ENCODE peak calls at places on chromosome 7, in ten cellular contexts. A, Y, N, I, G, M, F, V, W and H are unnamed samples.

GRCh38 chr7:99024066-99024465 is 119.8 kb downstream of the SMURF1 start:
- DNase-seq in A (no peak), Y (no peak), N (no peak), I (no peak), G (no peak), M (no peak), F (no peak), V (no peak), W (no peak), H (no peak)

GRCh38 chr7:5692112-5692844 is 89.2 kb downstream of the RNF216 start:
- DNase-seq in A (no peak), Y (no peak), N (peak; percentile 55), I (peak; percentile 84), G (peak; percentile 54), M (no peak), F (peak; percentile 96), V (no peak), W (peak; percentile 24), H (peak; percentile 70)

GRCh38 chr7:37289781-37290180 is 158.9 kb downstream of the ELMO1 start:
- DNase-seq in A (no peak), Y (no peak), N (peak; percentile 19), I (no peak), G (no peak), M (no peak), F (no peak), V (no peak), W (no peak), H (no peak)

GRCh38 chr7:100546129-100546867 is 7.3 kb downstream of the AGFG2 start:
- DNase-seq in A (no peak), Y (no peak), N (no peak), I (no peak), G (peak; percentile 66), M (no peak), F (no peak), V (no peak), W (no peak), H (no peak)

GRCh38 chr7:16647435-16647960 is 1.5 kb downstream of the BZW2 start:
- DNase-seq in A (no peak), Y (no peak), N (no peak), I (no peak), G (no peak), M (peak; percentile 5), F (no peak), V (no peak), W (no peak), H (no peak)

GRCh38 chr7:119572541-119572940 is 700.4 kb upstream of the KCND2 start:
- DNase-seq in A (no peak), Y (no peak), N (no peak), I (no peak), G (no peak), M (no peak), F (peak; percentile 70), V (no peak), W (no peak), H (no peak)

GRCh38 chr7:2527505-2528464 is 8.2 kb downstream of the LFNG start:
- DNase-seq in A (no peak), Y (no peak), N (peak; percentile 77), I (no peak), G (peak; percentile 81), M (no peak), F (peak; percentile 80), V (no peak), W (peak; percentile 61), H (no peak)

GRCh38 chr7:128361463-128362441 is at the start of gene PRRT4:
- DNase-seq in A (peak; percentile 91), Y (peak; percentile 80), N (peak; percentile 91), I (no peak), G (no peak), M (no peak), F (no peak), V (peak; percentile 18), W (peak; percentile 48), H (no peak)

GRCh38 chr7:158237672-158238335 is 349.8 kb downstream of the PTPRN2 start:
- DNase-seq in A (no peak), Y (no peak), N (no peak), I (no peak), G (no peak), M (no peak), F (no peak), V (no peak), W (no peak), H (no peak)

GRCh38 chr7:80478683-80479082 is 33.2 kb downstream of the GNAT3 start:
- DNase-seq in A (no peak), Y (no peak), N (no peak), I (no peak), G (no peak), M (no peak), F (no peak), V (no peak), W (no peak), H (no peak)

GRCh38 chr7:77580762-77581350 is 43.8 kb downstream of the PTPN12 start:
- DNase-seq in A (no peak), Y (no peak), N (no peak), I (no peak), G (no peak), M (no peak), F (no peak), V (no peak), W (no peak), H (no peak)

GRCh38 chr7:94374721-94375120 is 20.0 kb upstream of the COL1A2 start:
- DNase-seq in A (no peak), Y (no peak), N (no peak), I (no peak), G (no peak), M (no peak), F (no peak), V (no peak), W (no peak), H (no peak)

GRCh38 chr7:5603193-5604140 is 178.0 kb downstream of the RNF216 start:
- DNase-seq in A (no peak), Y (no peak), N (peak; percentile 26), I (no peak), G (no peak), M (no peak), F (no peak), V (no peak), W (no peak), H (no peak)

GRCh38 chr7:21675255-21675654 is 132.4 kb downstream of the DNAH11 start:
- DNase-seq in A (no peak), Y (no peak), N (no peak), I (no peak), G (no peak), M (no peak), F (no peak), V (no peak), W (no peak), H (no peak)

GRCh38 chr7:105219771-105220160 is 169.0 kb downstream of the SRPK2 start:
- DNase-seq in A (no peak), Y (no peak), N (no peak), I (no peak), G (no peak), M (no peak), F (no peak), V (no peak), W (no peak), H (no peak)

GRCh38 chr7:92061154-92061553 is 73.1 kb downstream of the CYP51A1 start:
- DNase-seq in A (no peak), Y (no peak), N (peak; percentile 21), I (no peak), G (peak; percentile 51), M (no peak), F (no peak), V (no peak), W (no peak), H (peak; percentile 54)

GRCh38 chr7:111390000-111390399 is 172.3 kb downstream of the IMMP2L start:
- DNase-seq in A (no peak), Y (no peak), N (no peak), I (no peak), G (no peak), M (no peak), F (no peak), V (no peak), W (no peak), H (no peak)

GRCh38 chr7:101382937-101383336 is 20.3 kb downstream of the COL26A1 start:
- DNase-seq in A (no peak), Y (no peak), N (no peak), I (no peak), G (no peak), M (no peak), F (no peak), V (no peak), W (no peak), H (no peak)

GRCh38 chr7:90383422-90383821 is 19.8 kb upstream of the CLDN12 start:
- DNase-seq in A (no peak), Y (no peak), N (no peak), I (no peak), G (no peak), M (no peak), F (no peak), V (no peak), W (no peak), H (no peak)

GRCh38 chr7:154996756-154997155 is 6.2 kb downstream of the PAXIP1 start:
- DNase-seq in A (no peak), Y (no peak), N (no peak), I (no peak), G (no peak), M (no peak), F (no peak), V (no peak), W (no peak), H (no peak)

GRCh38 chr7:100563809-100564400 is 9.8 kb downstream of the SAP25 start:
- DNase-seq in A (peak; percentile 88), Y (peak; percentile 81), N (peak; percentile 89), I (peak; percentile 93), G (peak; percentile 90), M (no peak), F (peak; percentile 95), V (peak; percentile 80), W (peak; percentile 85), H (peak; percentile 59)

GRCh38 chr7:1458676-1459511 is at the start of gene MICALL2:
- DNase-seq in A (no peak), Y (peak; percentile 33), N (peak; percentile 81), I (peak; percentile 87), G (peak; percentile 80), M (peak; percentile 29), F (peak; percentile 96), V (peak; percentile 21), W (peak; percentile 39), H (peak; percentile 71)

GRCh38 chr7:139034855-139035587 is 821 bp downstream of the ZC3HAV1L start:
- DNase-seq in A (peak; percentile 77), Y (no peak), N (peak; percentile 81), I (peak; percentile 66), G (peak; percentile 49), M (peak; percentile 42), F (no peak), V (peak; percentile 16), W (peak; percentile 34), H (no peak)

GRCh38 chr7:77455334-77455733 is 39.2 kb upstream of the GSAP start:
- DNase-seq in A (no peak), Y (no peak), N (no peak), I (no peak), G (peak; percentile 34), M (no peak), F (peak; percentile 84), V (no peak), W (no peak), H (peak; percentile 18)

GRCh38 chr7:84231157-84231556 is 36.6 kb upstream of the SEMA3A start:
- DNase-seq in A (no peak), Y (no peak), N (no peak), I (no peak), G (no peak), M (no peak), F (no peak), V (no peak), W (no peak), H (no peak)

GRCh38 chr7:80851896-80852476 is 66.9 kb downstream of the SEMA3C start:
- DNase-seq in A (no peak), Y (no peak), N (no peak), I (no peak), G (no peak), M (no peak), F (no peak), V (no peak), W (no peak), H (no peak)